ENCODE peak calls at places on chromosomes 2 and 18, in nine cellular contexts. Z is stimulated activated CD4-positive, alpha-beta T cell treated with anti-CD3 and anti-CD28 coated beads, Interleukin-2, amount 100 ng/mL, for 48 hours; P is foreskin fibroblast; R is naive thymus-derived CD8-positive, alpha-beta T cell; D is skeletal muscle cell; S is G401; U is H54; C is RCC 7860; A is activated CD4-positive, alpha-beta T cell treated with anti-CD3 and anti-CD28 coated beads, Interleukin-2, amount 50 U/mL, for 24 hours. V is an unnamed sample.

GRCh38 chr2:230627806-230628724 is 84.6 kb upstream of the CAB39 start:
- DNase-seq in P (peak), D (peak), S (no peak), U (no peak), Z (no peak), A (no peak), C (no peak), R (no peak), V (no peak)

GRCh38 chr2:51032748-51033355 is 920 bp upstream of the NRXN1 start:
- DNase-seq in A (no peak), C (no peak), R (no peak), U (no peak), S (no peak), D (no peak), Z (no peak), P (no peak), V (no peak)

GRCh38 chr2:46331099-46331766 is 34.0 kb downstream of the EPAS1 start:
- DNase-seq in P (peak), C (no peak), D (no peak), S (no peak), U (no peak), Z (no peak), A (no peak), R (no peak), V (no peak)

GRCh38 chr2:45458909-45459563 is 152.0 kb downstream of the SRBD1 start:
- DNase-seq in Z (no peak), R (no peak), D (no peak), A (no peak), U (peak), S (no peak), C (peak), P (peak), V (no peak)

GRCh38 chr2:129930451-129930850 is 49.0 kb upstream of the RAB6C start:
- DNase-seq in C (no peak), Z (no peak), U (no peak), A (no peak), S (no peak), D (no peak), P (no peak), R (no peak), V (no peak)

GRCh38 chr18:58726671-58727070 is 55.4 kb downstream of the MALT1 start:
- DNase-seq in D (no peak), A (no peak), C (no peak), R (no peak), U (no peak), P (no peak), Z (no peak), S (no peak), V (no peak)

GRCh38 chr2:27736031-27736889 is 35.3 kb upstream of the MRPL33 start:
- DNase-seq in P (peak), Z (no peak), C (no peak), S (no peak), R (no peak), U (no peak), D (no peak), A (no peak), V (no peak)

GRCh38 chr2:207676827-207677354 is 34.5 kb upstream of the CCNYL1 start:
- DNase-seq in S (no peak), P (peak), Z (no peak), R (no peak), A (no peak), U (peak), C (peak), D (peak), V (no peak)

GRCh38 chr2:214575030-214575949 is 164.4 kb downstream of the VWC2L start:
- DNase-seq in D (no peak), R (no peak), S (peak), U (no peak), Z (no peak), P (no peak), A (no peak), C (no peak), V (no peak)